ENCODE peak calls at places on chromosomes 11 and 22, in seven cellular contexts. A is uterus, Q is transverse colon, Y is body of pancreas, C is esophagus muscularis mucosa, V is HepG2, R is erythroblast. G is an unnamed sample.

GRCh38 chr11:43987384-43988039 is 45.1 kb downstream of the C11orf96 start:
- DNase-seq in A (peak; percentile 96), Q (peak; percentile 72), Y (peak; percentile 57), C (peak; percentile 97), V (no peak), R (no peak), G (peak; percentile 74)

GRCh38 chr22:30821863-30822215 is 127.2 kb downstream of the OSBP2 start:
- DNase-seq in A (no peak), Q (no peak), Y (no peak), C (no peak), V (no peak), R (no peak), G (no peak)

GRCh38 chr11:115579181-115579825 is 75.1 kb upstream of the CADM1 start:
- DNase-seq in A (no peak), Q (no peak), Y (no peak), C (no peak), V (no peak), R (no peak), G (no peak)

GRCh38 chr11:118109231-118109630 is 22.5 kb upstream of the SMIM35 start:
- DNase-seq in A (no peak), Q (no peak), Y (no peak), C (no peak), V (no peak), R (no peak), G (no peak)

GRCh38 chr11:30360741-30361140 is 37.8 kb downstream of the ARL14EP start:
- DNase-seq in A (no peak), Q (no peak), Y (no peak), C (no peak), V (no peak), R (no peak), G (no peak)

GRCh38 chr11:2788751-2789140 is 89.0 kb upstream of the KCNQ1OT1 start:
- DNase-seq in A (no peak), Q (peak; percentile 7), Y (no peak), C (peak; percentile 10), V (no peak), R (no peak), G (no peak)

GRCh38 chr22:32005453-32005852 is 37.6 kb upstream of the SLC5A1 start:
- DNase-seq in A (no peak), Q (no peak), Y (no peak), C (no peak), V (no peak), R (no peak), G (no peak)

GRCh38 chr22:39559456-39560105 is 11.0 kb upstream of the CACNA1I start:
- DNase-seq in A (no peak), Q (no peak), Y (no peak), C (no peak), V (no peak), R (peak; percentile 60), G (no peak)

GRCh38 chr11:843818-844692 is 1.4 kb downstream of the TSPAN4 start:
- DNase-seq in A (peak; percentile 90), Q (peak; percentile 83), Y (peak; percentile 76), C (peak; percentile 99), V (peak; percentile 89), R (peak; percentile 45), G (peak; percentile 92)

GRCh38 chr22:22929381-22930221 is 42.0 kb downstream of the IGLL5 start:
- DNase-seq in A (no peak), Q (no peak), Y (no peak), C (no peak), V (no peak), R (no peak), G (no peak)

GRCh38 chr22:26949193-26949592 is 291.8 kb downstream of the MIAT start:
- DNase-seq in A (no peak), Q (no peak), Y (peak; percentile 14), C (no peak), V (no peak), R (no peak), G (no peak)

GRCh38 chr11:105265859-105266258 is 126.3 kb upstream of the CARD18 start:
- DNase-seq in A (no peak), Q (no peak), Y (no peak), C (no peak), V (no peak), R (no peak), G (no peak)

GRCh38 chr22:24361976-24362646 is 65.3 kb upstream of the ADORA2A start:
- DNase-seq in A (no peak), Q (no peak), Y (no peak), C (no peak), V (no peak), R (no peak), G (no peak)

GRCh38 chr11:114164546-114164945 is 105.0 kb downstream of the ZBTB16 start:
- DNase-seq in A (no peak), Q (no peak), Y (no peak), C (no peak), V (no peak), R (no peak), G (no peak)

GRCh38 chr11:114163231-114163631 is 103.7 kb downstream of the ZBTB16 start:
- DNase-seq in A (peak; percentile 80), Q (no peak), Y (peak; percentile 60), C (no peak), V (no peak), R (no peak), G (no peak)

GRCh38 chr11:114163830-114164401 is 104.4 kb downstream of the ZBTB16 start:
- DNase-seq in A (peak; percentile 67), Q (peak; percentile 52), Y (no peak), C (no peak), V (no peak), R (no peak), G (peak; percentile 74)

GRCh38 chr11:114161486-114162250 is 102.2 kb downstream of the ZBTB16 start:
- DNase-seq in A (no peak), Q (no peak), Y (no peak), C (no peak), V (no peak), R (peak; percentile 22), G (no peak)

DNA sequence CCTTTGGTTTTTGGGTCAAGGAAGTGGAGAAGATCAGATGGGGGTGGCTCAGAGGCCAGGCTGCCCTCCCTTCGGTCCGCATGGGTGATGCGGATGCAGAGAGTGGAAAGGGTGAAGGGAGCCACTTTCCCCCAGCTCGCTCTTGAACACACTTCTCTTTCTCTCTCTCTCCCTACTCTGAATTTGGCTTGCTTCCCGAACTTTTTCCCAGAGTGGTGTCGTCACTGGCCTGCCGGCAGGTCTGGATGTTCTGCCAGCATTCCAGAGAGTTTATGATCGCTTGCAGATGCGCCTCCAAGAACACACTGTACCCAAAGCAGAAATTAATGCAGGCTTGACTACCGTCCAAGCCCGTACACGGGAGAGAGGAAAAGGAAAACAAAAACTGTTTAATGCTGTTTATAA is 103.2 kb downstream of the ZBTB16 start:
- DNase-seq in A (peak; percentile 93), Q (peak; percentile 92), Y (peak; percentile 93), C (peak; percentile 99), V (no peak), R (no peak), G (peak; percentile 97)
- TF ChIP-seq POLR2A in A (peak; percentile 66), Q (peak; percentile 62), Y (no peak), C (peak; percentile 59), V (no peak), R (no peak), G (peak; percentile 81)

DNA sequence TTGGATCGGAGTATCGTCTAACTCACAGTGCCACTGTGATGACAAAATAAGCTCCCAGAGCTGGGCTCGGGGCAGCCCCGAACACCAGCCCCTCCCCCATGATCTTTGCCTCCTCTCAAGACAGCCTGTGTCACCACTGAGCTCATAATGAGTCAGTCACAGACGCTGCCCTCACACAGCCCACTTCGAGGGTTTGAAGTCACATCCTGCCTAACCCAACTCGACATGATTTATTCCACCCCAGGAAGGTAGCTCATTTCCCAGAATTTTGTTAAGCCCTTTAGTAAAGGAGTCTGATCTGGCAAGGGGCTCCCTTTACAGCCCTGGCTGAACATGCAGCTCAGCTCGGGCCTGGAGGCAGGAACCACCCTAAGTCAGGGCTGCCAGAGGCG is 22.8 kb downstream of the MYH9 start:
- DNase-seq in A (peak; percentile 75), Q (peak; percentile 75), Y (no peak), C (no peak), V (no peak), R (peak; percentile 90), G (no peak)
- TF ChIP-seq POLR2A in A (peak; percentile 70), Q (no peak), Y (no peak), C (no peak), V (no peak), R (no peak), G (no peak)

GRCh38 chr11:67353317-67354313 is at the start of gene POLD4:
- DNase-seq in A (peak; percentile 99), Q (peak; percentile 99), Y (peak; percentile 98), C (peak; percentile 99), V (peak; percentile 89), R (peak; percentile 96), G (peak; percentile 99)
- TF ChIP-seq POLR2A in A (peak; percentile 66), Q (peak; percentile 98), Y (peak; percentile 91), C (peak; percentile 78), V (peak; percentile 68), R (peak; percentile 87), G (peak; percentile 83)

GRCh38 chr11:134815404-134815803 is 403.4 kb upstream of the B3GAT1 start:
- DNase-seq in A (no peak), Q (no peak), Y (no peak), C (no peak), V (no peak), R (no peak), G (no peak)
- TF ChIP-seq POLR2A in A (no peak), Q (no peak), Y (no peak), C (no peak), V (no peak), R (no peak), G (no peak)

DNA sequence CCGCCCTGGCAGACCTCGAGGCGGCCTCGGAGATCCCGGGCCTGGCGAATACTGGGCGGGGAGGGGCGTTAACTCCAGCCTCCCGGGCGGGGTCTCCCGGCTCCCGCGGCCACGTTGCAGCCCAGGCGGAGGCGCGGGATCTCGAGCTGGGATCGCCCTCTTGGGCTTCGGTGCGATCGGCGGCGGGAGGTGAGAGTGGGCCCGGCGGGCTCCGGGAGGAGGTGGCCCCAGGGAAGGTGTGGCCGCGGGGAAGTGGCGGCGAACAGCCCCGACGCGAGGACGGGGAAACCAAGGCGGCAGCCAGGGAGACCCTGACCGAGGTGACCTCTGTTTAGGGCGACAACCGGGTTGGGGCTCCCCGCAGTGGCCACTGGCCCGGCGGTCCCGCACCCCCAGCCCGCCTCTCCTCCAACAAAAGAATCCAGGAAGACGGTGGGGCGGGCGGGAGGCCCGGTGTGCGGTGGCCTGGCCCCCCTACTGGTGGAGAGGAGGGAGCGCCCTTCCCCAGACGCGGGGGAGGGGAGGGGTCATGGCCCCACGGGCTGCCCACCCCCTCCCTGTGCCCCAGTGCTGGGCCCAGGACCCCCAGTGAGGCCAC is at the start of gene PHETA2:
- DNase-seq in A (peak; percentile 62), Q (peak; percentile 63), Y (peak; percentile 58), C (no peak), V (no peak), R (peak; percentile 74), G (no peak)
- TF ChIP-seq POLR2A in A (peak; percentile 6), Q (peak; percentile 55), Y (peak; percentile 22), C (no peak), V (no peak), R (peak; percentile 43), G (peak; percentile 30)

GRCh38 chr11:64048042-64048854 is 12.5 kb downstream of the FLRT1 start:
- DNase-seq in A (no peak), Q (no peak), Y (no peak), C (no peak), V (peak; percentile 66), R (no peak), G (peak; percentile 36)
- TF ChIP-seq POLR2A in A (no peak), Q (no peak), Y (no peak), C (no peak), V (no peak), R (no peak), G (no peak)